ENCODE peak calls at places on chromosomes 12 and 14, in eight cellular contexts. G, U, X, J, A, C, F and L are unnamed samples.

GRCh38 chr12:64042901-64043300 is 179.2 kb downstream of the KICS2 start:
- DNase-seq in G (no peak), X (no peak), J (peak; percentile 27), A (no peak), U (peak; percentile 91), F (no peak), C (no peak), L (no peak)

GRCh38 chr12:64716839-64717455 is 42.3 kb downstream of the GNS start:
- DNase-seq in A (no peak), F (no peak), G (no peak), X (no peak), J (no peak), C (no peak), U (no peak), L (no peak)

GRCh38 chr12:53070901-53071492 is 8.2 kb downstream of the SPRYD3 start:
- DNase-seq in A (no peak), C (peak; percentile 23), X (no peak), J (no peak), G (no peak), U (no peak), F (no peak), L (no peak)

GRCh38 chr12:18339633-18340032 is 78.3 kb downstream of the PIK3C2G start:
- DNase-seq in F (no peak), X (no peak), C (no peak), A (no peak), U (no peak), J (no peak), G (no peak), L (no peak)

GRCh38 chr12:50933459-50934124 is 18.8 kb upstream of the HIGD1C start:
- DNase-seq in X (no peak), C (no peak), J (peak; percentile 16), U (no peak), A (no peak), F (no peak), G (peak; percentile 61), L (peak; percentile 54)

GRCh38 chr12:122845041-122845864 is 10.0 kb downstream of the HIP1R start:
- DNase-seq in A (no peak), G (no peak), J (no peak), U (no peak), X (peak; percentile 36), F (no peak), C (no peak), L (no peak)

GRCh38 chr12:129201029-129201428 is 347.8 kb downstream of the GLT1D1 start:
- DNase-seq in U (no peak), F (no peak), X (no peak), A (no peak), G (no peak), J (no peak), C (no peak), L (no peak)

GRCh38 chr12:88834226-88834625 is 254.0 kb upstream of the KITLG start:
- DNase-seq in X (no peak), F (no peak), G (no peak), J (no peak), U (no peak), A (no peak), C (no peak), L (peak; percentile 32)

GRCh38 chr12:131004166-131004565 is 50.5 kb downstream of the ADGRD1 start:
- DNase-seq in G (no peak), J (no peak), U (no peak), C (no peak), X (no peak), F (no peak), A (no peak), L (no peak)

GRCh38 chr12:23354800-23355199 is 594.7 kb downstream of the SOX5 start:
- DNase-seq in A (no peak), G (no peak), J (no peak), F (no peak), U (no peak), X (no peak), C (no peak), L (no peak)

GRCh38 chr12:39176376-39176775 is 266.5 kb downstream of the KIF21A start:
- DNase-seq in U (no peak), X (no peak), J (no peak), A (no peak), C (no peak), F (no peak), G (no peak), L (no peak)

GRCh38 chr12:93530358-93530757 is 42.1 kb upstream of the SOCS2 start:
- DNase-seq in A (no peak), J (no peak), G (no peak), X (no peak), C (no peak), F (no peak), U (no peak), L (no peak)

GRCh38 chr12:88153959-88154358 is 11.9 kb downstream of the TMTC3 start:
- DNase-seq in J (peak; percentile 46), C (peak; percentile 14), F (no peak), U (peak; percentile 28), X (no peak), G (no peak), A (peak; percentile 70), L (peak; percentile 11)

GRCh38 chr14:31224808-31225207 is 17.2 kb upstream of the HECTD1 start:
- DNase-seq in J (no peak), X (no peak), F (no peak), U (no peak), C (no peak), G (no peak), A (no peak), L (no peak)

GRCh38 chr12:21026302-21026701 is 104.7 kb upstream of the SLCO1B1 start:
- DNase-seq in X (no peak), A (no peak), F (no peak), G (no peak), C (no peak), U (no peak), J (no peak), L (no peak)

GRCh38 chr12:27462151-27462694 is 15.7 kb downstream of the SMCO2 start:
- DNase-seq in F (no peak), U (no peak), C (no peak), J (no peak), A (no peak), G (no peak), X (no peak), L (peak; percentile 54)

GRCh38 chr12:33586576-33586975 is 147.0 kb upstream of the SYT10 start:
- DNase-seq in X (no peak), U (no peak), J (no peak), C (no peak), A (no peak), F (no peak), G (no peak), L (no peak)

GRCh38 chr14:90900712-90901111 is 84.5 kb upstream of the TTC7B start:
- DNase-seq in J (no peak), X (no peak), U (no peak), G (no peak), C (peak; percentile 59), F (no peak), A (peak; percentile 14), L (no peak)

GRCh38 chr14:64683264-64683663 is 21.0 kb upstream of the PLEKHG3 start:
- DNase-seq in U (no peak), G (no peak), F (no peak), C (no peak), A (no peak), J (no peak), X (no peak), L (no peak)

GRCh38 chr12:131755305-131756113 is 44.6 kb downstream of the SFSWAP start:
- DNase-seq in U (no peak), F (peak; percentile 68), J (peak; percentile 23), C (peak; percentile 39), X (no peak), A (peak; percentile 67), G (no peak), L (no peak)

GRCh38 chr12:17992002-17992656 is 97.9 kb downstream of the RERGL start:
- DNase-seq in X (no peak), G (no peak), F (no peak), U (no peak), C (peak; percentile 30), J (peak; percentile 56), A (peak; percentile 71), L (no peak)

GRCh38 chr12:11321980-11322379 is 11.7 kb upstream of the PRB4 start:
- DNase-seq in U (no peak), A (peak; percentile 24), X (no peak), G (no peak), C (no peak), F (no peak), J (no peak), L (no peak)

GRCh38 chr12:57519758-57520007 is 631 bp downstream of the DDIT3 start:
- DNase-seq in F (no peak), A (no peak), U (no peak), J (no peak), X (no peak), G (no peak), C (no peak), L (peak; percentile 18)

GRCh38 chr14:24952851-24953666 is 96.9 kb downstream of the STXBP6 start:
- DNase-seq in G (no peak), J (no peak), U (no peak), C (no peak), X (no peak), A (no peak), F (no peak), L (no peak)

GRCh38 chr12:92369643-92370042 is 224.0 kb upstream of the BTG1 start:
- DNase-seq in U (peak; percentile 66), J (peak; percentile 79), C (no peak), X (no peak), A (no peak), F (no peak), G (no peak), L (peak; percentile 32)

GRCh38 chr12:79413796-79414195 is 277.0 kb downstream of the PAWR start:
- DNase-seq in C (no peak), A (no peak), G (no peak), U (no peak), F (no peak), J (no peak), X (no peak), L (no peak)

GRCh38 chr12:13489246-13489645 is 292.7 kb downstream of the EMP1 start:
- DNase-seq in G (no peak), F (no peak), U (no peak), A (no peak), J (no peak), X (no peak), C (no peak), L (no peak)

GRCh38 chr12:31672521-31672920 is 13.0 kb downstream of the ETFBKMT start:
- DNase-seq in G (no peak), X (no peak), J (no peak), C (no peak), F (no peak), U (no peak), A (no peak), L (no peak)

GRCh38 chr14:68442828-68443460 is 349.9 kb downstream of the ZFP36L1 start:
- DNase-seq in F (no peak), C (no peak), U (peak; percentile 67), X (no peak), A (no peak), G (no peak), J (no peak), L (no peak)

GRCh38 chr14:67485501-67486095 is 2.9 kb downstream of the TMEM229B start:
- DNase-seq in J (no peak), G (no peak), C (no peak), F (no peak), U (no peak), X (no peak), A (no peak), L (no peak)

GRCh38 chr12:124326899-124327298 is 32.0 kb downstream of the RFLNA start:
- DNase-seq in X (no peak), A (no peak), F (no peak), U (no peak), J (no peak), G (no peak), C (peak; percentile 31), L (no peak)

GRCh38 chr12:121025442-121026226 is 9.3 kb upstream of the C12orf43 start:
- DNase-seq in F (no peak), G (peak; percentile 90), A (no peak), X (no peak), C (no peak), U (no peak), J (no peak), L (no peak)

GRCh38 chr14:61355892-61356325 is 34.5 kb downstream of the PRKCH start:
- DNase-seq in C (no peak), X (peak; percentile 55), G (no peak), A (peak; percentile 76), F (no peak), J (peak; percentile 96), U (no peak), L (peak; percentile 96)

GRCh38 chr14:101796479-101796878 is 35.0 kb downstream of the PPP2R5C start:
- DNase-seq in G (no peak), X (no peak), J (no peak), C (no peak), A (no peak), U (no peak), F (no peak), L (no peak)